ENCODE peak calls at places on chromosome 16, in six cellular contexts. W is ELR, U is mesothelial cell of epicardium, T is GM23338, Y is HTR-8/SVneo, B is GM20000. L is an unnamed sample.

GRCh38 chr16:49183911-49184310 is 97.7 kb downstream of the CBLN1 start:
- DNase-seq in U (no peak), Y (no peak), W (peak), T (peak), B (no peak), L (peak)

GRCh38 chr16:85010446-85010930 is 847 bp downstream of the ZDHHC7 start:
- DNase-seq in B (no peak), U (no peak), Y (no peak), T (no peak), W (no peak), L (no peak)

GRCh38 chr16:85718682-85719081 is 29.9 kb upstream of the GINS2 start:
- DNase-seq in T (peak), W (peak), B (peak), Y (no peak), U (no peak), L (peak)

GRCh38 chr16:88508376-88508867 is 55.3 kb downstream of the ZFPM1 start:
- DNase-seq in U (no peak), B (no peak), T (no peak), Y (no peak), W (no peak), L (no peak)

GRCh38 chr16:31331141-31331764 is 23.7 kb upstream of the ITGAX start:
- DNase-seq in B (no peak), W (no peak), U (no peak), Y (no peak), T (peak), L (peak)

GRCh38 chr16:1592446-1592845 is 19.4 kb downstream of the IFT140 start:
- DNase-seq in B (no peak), T (no peak), W (no peak), Y (no peak), U (no peak), L (no peak)

GRCh38 chr16:85227924-85228462 is 115.7 kb upstream of the CIBAR2 start:
- DNase-seq in U (no peak), Y (peak), T (peak), W (peak), B (peak), L (peak)

GRCh38 chr16:65947951-65948350 is 418.5 kb upstream of the CDH5 start:
- DNase-seq in T (no peak), Y (no peak), B (no peak), U (no peak), W (no peak), L (no peak)

GRCh38 chr16:89136931-89137330 is 34.6 kb upstream of the CDH15 start:
- DNase-seq in T (no peak), U (no peak), Y (no peak), W (no peak), B (no peak), L (no peak)

GRCh38 chr16:20675488-20676267 is 21.8 kb downstream of the ACSM1 start:
- DNase-seq in Y (no peak), W (no peak), B (peak), T (peak), U (no peak), L (peak)

GRCh38 chr16:8804313-8804712 is 6.7 kb downstream of the PMM2 start:
- DNase-seq in U (no peak), Y (no peak), T (no peak), B (no peak), W (no peak), L (no peak)

GRCh38 chr16:57612494-57612893 is 15.9 kb upstream of the ADGRG1 start:
- DNase-seq in U (no peak), W (no peak), T (no peak), Y (no peak), B (no peak), L (no peak)

GRCh38 chr16:88713568-88714419 is 7.5 kb downstream of the CTU2 start:
- DNase-seq in U (no peak), W (peak), Y (no peak), B (no peak), T (no peak), L (no peak)

GRCh38 chr16:72560617-72561016 is 388.7 kb upstream of the PMFBP1 start:
- DNase-seq in Y (no peak), U (no peak), W (no peak), B (no peak), T (no peak), L (no peak)

GRCh38 chr16:67857547-67858233 is 10.2 kb upstream of the CENPT start:
- DNase-seq in Y (peak), U (no peak), B (no peak), W (peak), T (peak), L (peak)

GRCh38 chr16:59573528-59574271 is 839.6 kb upstream of the GOT2 start:
- DNase-seq in Y (peak), W (peak), U (no peak), B (no peak), T (no peak), L (no peak)

GRCh38 chr16:67040906-67041305 is 12.0 kb downstream of the CBFB start:
- DNase-seq in Y (no peak), U (no peak), W (peak), T (no peak), B (no peak), L (no peak)

GRCh38 chr16:2842340-2843000 is 12.4 kb downstream of the ZG16B start:
- DNase-seq in W (peak), U (no peak), T (peak), Y (no peak), B (peak), L (peak)